ENCODE peak calls at places on chromosome X, in seven cellular contexts. X is stimulated activated CD4-positive, alpha-beta T cell treated with anti-CD3 and anti-CD28 coated beads, TNF-alpha, amount 100 ng/mL, for 1 hour; S is B cell; I is SJSA1; L is body of pancreas; R is stimulated activated naive CD4-positive, alpha-beta T cell; K is amniotic stem cell. B is an unnamed sample.

GRCh38 chrX:3771756-3772155 is 58.3 kb upstream of the PRKX start:
- DNase-seq in X (no peak), S (no peak), I (no peak), L (no peak), R (no peak), K (no peak), B (no peak)

GRCh38 chrX:153669174-153669890 is 4.3 kb downstream of the PNCK start:
- DNase-seq in X (no peak), S (peak; percentile 78), I (peak; percentile 20), L (no peak), R (peak; percentile 26), K (no peak), B (no peak)

GRCh38 chrX:143240658-143241057 is 214.9 kb downstream of the SPANXN4 start:
- DNase-seq in X (no peak), S (no peak), I (no peak), L (no peak), R (no peak), K (no peak), B (no peak)

GRCh38 chrX:96696462-96696861 is 11.8 kb downstream of the DIAPH2 start:
- DNase-seq in X (no peak), S (no peak), I (no peak), L (no peak), R (no peak), K (no peak), B (no peak)

GRCh38 chrX:129523076-129524055 is at the start of gene SMARCA1:
- DNase-seq in X (no peak), S (peak; percentile 52), I (peak; percentile 48), L (peak; percentile 57), R (peak; percentile 15), K (peak; percentile 12), B (peak; percentile 50)

GRCh38 chrX:48966796-48967579 is 4.7 kb downstream of the KCND1 start:
- DNase-seq in X (no peak), S (no peak), I (peak; percentile 30), L (no peak), R (no peak), K (no peak), B (no peak)

GRCh38 chrX:49919617-49920016 is 2.8 kb upstream of the CLCN5 start:
- DNase-seq in X (no peak), S (peak; percentile 39), I (peak; percentile 1), L (peak; percentile 75), R (peak; percentile 11), K (no peak), B (no peak)

GRCh38 chrX:37905436-37906147 is 58.2 kb upstream of the DYNLT3 start:
- DNase-seq in X (no peak), S (no peak), I (peak; percentile 33), L (peak; percentile 54), R (peak; percentile 0), K (no peak), B (no peak)

GRCh38 chrX:56812515-56813105 is 83.6 kb downstream of the NBDY start:
- DNase-seq in X (no peak), S (peak; percentile 43), I (no peak), L (no peak), R (peak; percentile 72), K (no peak), B (no peak)

GRCh38 chrX:29858714-29859113 is 356.6 kb upstream of the MAGEB2 start:
- DNase-seq in X (no peak), S (no peak), I (no peak), L (no peak), R (no peak), K (peak; percentile 17), B (no peak)

GRCh38 chrX:40539214-40540142 is 41.3 kb upstream of the ATP6AP2 start:
- DNase-seq in X (peak; percentile 40), S (peak; percentile 28), I (no peak), L (no peak), R (peak; percentile 69), K (no peak), B (peak; percentile 74)

GRCh38 chrX:41148553-41148952 is 63.3 kb downstream of the USP9X start:
- DNase-seq in X (no peak), S (no peak), I (peak; percentile 64), L (no peak), R (no peak), K (peak; percentile 9), B (no peak)

GRCh38 chrX:15877380-15877779 is 22.8 kb upstream of the AP1S2 start:
- DNase-seq in X (no peak), S (no peak), I (no peak), L (no peak), R (no peak), K (no peak), B (no peak)

B was measured in lower lobe of right lung.